ENCODE peak calls at places on chromosomes 2 and 18, in eight cellular contexts. G is psoas muscle, Q is dorsolateral prefrontal cortex, J is IMR-90, N is colonic mucosa, U is stomach, O is heart left ventricle, P is PC-9. D is an unnamed sample.

GRCh38 chr2:183126635-183127034 is 2.4 kb downstream of the NUP35 start:
- DNase-seq in G (no peak), Q (no peak), J (no peak), N (no peak), U (no peak), O (no peak), P (no peak), D (no peak)

GRCh38 chr2:71791051-71791450 is 337.7 kb downstream of the DYSF start:
- DNase-seq in G (no peak), Q (no peak), J (no peak), N (no peak), U (no peak), O (no peak), P (no peak), D (no peak)

GRCh38 chr2:23385351-23385747 is 370 bp downstream of the KLHL29 start:
- DNase-seq in G (peak), Q (no peak), J (peak), N (no peak), U (no peak), O (no peak), P (no peak), D (no peak)

GRCh38 chr2:97966545-97967215 is 29.1 kb downstream of the TMEM131 start:
- DNase-seq in G (no peak), Q (no peak), J (peak), N (peak), U (no peak), O (no peak), P (peak), D (no peak)

GRCh38 chr18:6886931-6887330 is 157.4 kb downstream of the ARHGAP28 start:
- DNase-seq in G (no peak), Q (no peak), J (no peak), N (no peak), U (no peak), O (no peak), P (no peak), D (no peak)

GRCh38 chr2:234714711-234715110 is 217.8 kb upstream of the ARL4C start:
- DNase-seq in G (no peak), Q (no peak), J (no peak), N (no peak), U (no peak), O (no peak), P (no peak), D (no peak)

GRCh38 chr2:235504459-235505200 is 10.8 kb downstream of the AGAP1 start:
- DNase-seq in G (no peak), Q (peak), J (no peak), N (no peak), U (no peak), O (no peak), P (no peak), D (no peak)

GRCh38 chr18:48193521-48194251 is 215.5 kb downstream of the ZBTB7C start:
- DNase-seq in G (no peak), Q (no peak), J (no peak), N (no peak), U (no peak), O (peak), P (no peak), D (no peak)

GRCh38 chr2:220337611-220338440 is 710.4 kb downstream of the SLC4A3 start:
- DNase-seq in G (no peak), Q (no peak), J (no peak), N (no peak), U (no peak), O (no peak), P (no peak), D (no peak)

GRCh38 chr2:68861330-68861729 is 9.9 kb downstream of the BMP10 start:
- DNase-seq in G (no peak), Q (no peak), J (no peak), N (no peak), U (no peak), O (no peak), P (no peak), D (no peak)

GRCh38 chr2:109391243-109391642 is 222.5 kb downstream of the SEPTIN10 start:
- DNase-seq in G (no peak), Q (no peak), J (no peak), N (no peak), U (no peak), O (no peak), P (no peak), D (no peak)

GRCh38 chr2:75571730-75572430 is 11.1 kb upstream of the EVA1A start:
- DNase-seq in G (no peak), Q (no peak), J (peak), N (no peak), U (no peak), O (no peak), P (peak), D (no peak)

GRCh38 chr18:56314396-56314795 is 324.0 kb downstream of the TXNL1 start:
- DNase-seq in G (no peak), Q (no peak), J (peak), N (no peak), U (no peak), O (no peak), P (no peak), D (no peak)

GRCh38 chr18:51622676-51623075 is 425.2 kb upstream of the MEX3C start:
- DNase-seq in G (no peak), Q (no peak), J (no peak), N (no peak), U (no peak), O (no peak), P (no peak), D (no peak)

GRCh38 chr2:71792926-71793761 is 339.8 kb downstream of the DYSF start:
- DNase-seq in G (no peak), Q (no peak), J (peak), N (no peak), U (no peak), O (no peak), P (peak), D (no peak)

GRCh38 chr2:30655660-30656059 is 151.6 kb downstream of the CAPN13 start:
- DNase-seq in G (no peak), Q (no peak), J (peak), N (no peak), U (no peak), O (no peak), P (no peak), D (peak)

GRCh38 chr2:145421841-145422240 is 901.9 kb upstream of the ZEB2 start:
- DNase-seq in G (no peak), Q (no peak), J (peak), N (no peak), U (no peak), O (no peak), P (no peak), D (no peak)

GRCh38 chr2:71216501-71216900 is 10.4 kb downstream of the PAIP2B start:
- DNase-seq in G (no peak), Q (no peak), J (no peak), N (no peak), U (no peak), O (no peak), P (peak), D (peak)

GRCh38 chr2:5984946-5985345 is 292.8 kb downstream of the SOX11 start:
- DNase-seq in G (no peak), Q (no peak), J (no peak), N (no peak), U (no peak), O (no peak), P (no peak), D (no peak)

GRCh38 chr2:127411609-127412370 is 6.4 kb upstream of the PROC start:
- DNase-seq in G (no peak), Q (peak), J (no peak), N (no peak), U (no peak), O (no peak), P (peak), D (no peak)

GRCh38 chr2:28869494-28870145 is 489 bp downstream of the TRMT61B start:
- DNase-seq in G (peak), Q (no peak), J (no peak), N (peak), U (no peak), O (no peak), P (no peak), D (no peak)

GRCh38 chr2:160918909-160919503 is 241.2 kb upstream of the TANK start:
- DNase-seq in G (peak), Q (peak), J (peak), N (peak), U (peak), O (peak), P (no peak), D (peak)

GRCh38 chr2:69089244-69089643 is 76.3 kb downstream of the ANTXR1 start:
- DNase-seq in G (no peak), Q (no peak), J (peak), N (no peak), U (no peak), O (no peak), P (peak), D (no peak)

GRCh38 chr18:78789850-78790249 is 189.8 kb upstream of the SALL3 start:
- DNase-seq in G (no peak), Q (no peak), J (no peak), N (no peak), U (no peak), O (no peak), P (no peak), D (no peak)

GRCh38 chr2:12107849-12108420 is 361.5 kb downstream of the LPIN1 start:
- DNase-seq in G (no peak), Q (no peak), J (peak), N (no peak), U (peak), O (no peak), P (no peak), D (no peak)

GRCh38 chr2:54212456-54212855 is 43.6 kb downstream of the TSPYL6 start:
- DNase-seq in G (no peak), Q (no peak), J (peak), N (no peak), U (no peak), O (no peak), P (peak), D (no peak)

GRCh38 chr2:42974697-42975357 is 182.4 kb upstream of the HAAO start:
- DNase-seq in G (peak), Q (peak), J (peak), N (peak), U (peak), O (peak), P (no peak), D (peak)

GRCh38 chr2:39513641-39514094 is 76.6 kb upstream of the MAP4K3 start:
- DNase-seq in G (peak), Q (peak), J (peak), N (peak), U (peak), O (peak), P (peak), D (peak)

GRCh38 chr2:15890936-15891905 is 49.1 kb upstream of the MYCN start:
- DNase-seq in G (no peak), Q (no peak), J (no peak), N (no peak), U (no peak), O (no peak), P (no peak), D (no peak)

GRCh38 chr18:5779922-5780321 is 115.4 kb downstream of the TMEM200C start:
- DNase-seq in G (no peak), Q (no peak), J (no peak), N (no peak), U (no peak), O (no peak), P (no peak), D (no peak)

GRCh38 chr2:187615364-187615763 is 61.1 kb upstream of the TFPI start:
- DNase-seq in G (no peak), Q (no peak), J (no peak), N (no peak), U (no peak), O (no peak), P (no peak), D (no peak)

GRCh38 chr2:98521266-98521665 is 76.6 kb downstream of the INPP4A start:
- DNase-seq in G (no peak), Q (no peak), J (no peak), N (no peak), U (no peak), O (no peak), P (no peak), D (no peak)

GRCh38 chr2:147365577-147365976 is 479.3 kb upstream of the ACVR2A start:
- DNase-seq in G (no peak), Q (peak), J (no peak), N (no peak), U (no peak), O (no peak), P (no peak), D (no peak)

GRCh38 chr18:32714571-32715148 is 58.2 kb downstream of the KLHL14 start:
- DNase-seq in G (no peak), Q (no peak), J (peak), N (peak), U (peak), O (peak), P (no peak), D (peak)

GRCh38 chr2:98545591-98545990 is 62.7 kb downstream of the COA5 start:
- DNase-seq in G (no peak), Q (no peak), J (no peak), N (no peak), U (no peak), O (no peak), P (no peak), D (no peak)

GRCh38 chr2:66235408-66235807 is 199.5 kb upstream of the MEIS1 start:
- DNase-seq in G (no peak), Q (no peak), J (no peak), N (no peak), U (no peak), O (no peak), P (no peak), D (no peak)

GRCh38 chr2:111618953-111619902 is 264.8 kb downstream of the ANAPC1 start:
- DNase-seq in G (no peak), Q (no peak), J (no peak), N (no peak), U (no peak), O (no peak), P (no peak), D (no peak)

GRCh38 chr2:238158018-238158806 is 558 bp upstream of the ERFE start:
- DNase-seq in G (peak), Q (no peak), J (no peak), N (no peak), U (no peak), O (peak), P (no peak), D (no peak)

GRCh38 chr18:213977-214376 is 53.9 kb downstream of the THOC1 start:
- DNase-seq in G (no peak), Q (no peak), J (no peak), N (no peak), U (no peak), O (no peak), P (no peak), D (no peak)
- H3K27ac ChIP-seq in G (no peak), Q (no peak), J (no peak), N (no peak), U (no peak), O (no peak), P (no peak), D (no peak)

DNA sequence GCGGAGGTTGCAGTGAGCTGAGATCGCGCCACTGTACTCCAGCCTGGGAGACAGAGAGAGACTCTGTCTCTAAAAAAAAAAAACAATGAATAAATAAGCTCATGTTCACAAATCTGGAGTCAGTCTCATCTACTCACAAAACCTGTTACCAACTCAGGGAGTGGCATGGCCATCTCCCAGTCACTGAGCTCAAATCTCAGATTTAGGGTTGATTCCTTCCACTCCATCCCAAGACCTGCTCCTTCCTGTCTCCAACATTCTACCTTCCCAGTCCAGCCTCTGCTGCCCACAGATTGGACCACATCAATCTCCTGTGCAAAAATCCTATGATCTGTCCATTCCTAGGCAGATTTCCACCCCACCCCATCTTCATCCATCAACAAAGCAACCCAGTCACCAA is 1.6 kb downstream of the STAT1 start:
- DNase-seq in G (no peak), Q (no peak), J (no peak), N (no peak), U (no peak), O (no peak), P (no peak), D (no peak)
- H3K4me3 ChIP-seq in G (peak), Q (no peak), J (peak), N (peak), U (peak), O (peak), P (peak), D (peak)

GRCh38 chr2:17976871-17977746 is 98.6 kb downstream of the KCNS3 start:
- DNase-seq in G (peak), Q (no peak), J (peak), N (no peak), U (no peak), O (peak), P (peak), D (peak)
- H3K27ac ChIP-seq in G (peak), Q (no peak), J (peak), N (no peak), U (peak), O (peak), P (peak), D (peak)

DNA sequence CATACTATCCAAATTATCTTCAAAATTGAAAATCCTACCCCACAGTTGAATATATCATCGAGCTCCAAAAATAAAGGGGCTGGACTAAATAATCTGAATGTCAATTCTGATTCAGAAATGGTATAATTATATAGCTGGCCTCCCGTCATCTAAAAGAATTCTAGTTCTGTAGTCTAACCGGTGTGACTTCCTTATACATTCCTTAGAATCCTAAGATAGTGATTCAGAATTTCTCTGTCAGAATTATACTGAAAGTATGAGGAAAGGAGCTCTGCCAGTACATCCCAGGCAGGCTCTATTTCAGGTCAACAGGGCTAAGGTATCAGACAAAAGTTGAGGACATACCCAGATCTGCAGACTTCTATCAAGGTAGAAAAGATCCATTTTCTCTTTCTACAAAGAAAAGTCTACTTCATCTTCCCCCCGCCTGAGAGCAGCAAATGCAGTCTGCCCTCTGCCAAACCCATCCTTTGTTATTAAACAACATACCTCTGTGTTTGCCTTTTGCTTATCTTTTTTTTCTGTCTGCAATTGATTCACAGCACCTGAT is 128.5 kb downstream of the METTL4 start:
- DNase-seq in G (no peak), Q (no peak), J (peak), N (no peak), U (no peak), O (no peak), P (peak), D (no peak)
- H3K4me3 ChIP-seq in G (no peak), Q (no peak), J (no peak), N (no peak), U (no peak), O (no peak), P (no peak), D (no peak)

GRCh38 chr2:9740382-9741040 is 102.8 kb upstream of the TAF1B start:
- DNase-seq in G (no peak), Q (no peak), J (no peak), N (no peak), U (no peak), O (no peak), P (peak), D (no peak)

GRCh38 chr2:9739508-9739907 is 103.8 kb upstream of the TAF1B start:
- DNase-seq in G (peak), Q (no peak), J (no peak), N (peak), U (peak), O (peak), P (no peak), D (no peak)

GRCh38 chr2:9737053-9737875 is 106.0 kb upstream of the TAF1B start:
- DNase-seq in G (no peak), Q (no peak), J (peak), N (no peak), U (no peak), O (no peak), P (no peak), D (no peak)

GRCh38 chr2:9738062-9738717 is 105.1 kb upstream of the TAF1B start:
- DNase-seq in G (no peak), Q (no peak), J (no peak), N (no peak), U (no peak), O (no peak), P (no peak), D (no peak)

GRCh38 chr2:9738718-9739496 is 104.4 kb upstream of the TAF1B start:
- DNase-seq in G (no peak), Q (no peak), J (no peak), N (peak), U (no peak), O (peak), P (no peak), D (no peak)
- H3K27ac ChIP-seq in G (peak), Q (no peak), J (no peak), N (peak), U (peak), O (peak), P (no peak), D (peak)

DNA sequence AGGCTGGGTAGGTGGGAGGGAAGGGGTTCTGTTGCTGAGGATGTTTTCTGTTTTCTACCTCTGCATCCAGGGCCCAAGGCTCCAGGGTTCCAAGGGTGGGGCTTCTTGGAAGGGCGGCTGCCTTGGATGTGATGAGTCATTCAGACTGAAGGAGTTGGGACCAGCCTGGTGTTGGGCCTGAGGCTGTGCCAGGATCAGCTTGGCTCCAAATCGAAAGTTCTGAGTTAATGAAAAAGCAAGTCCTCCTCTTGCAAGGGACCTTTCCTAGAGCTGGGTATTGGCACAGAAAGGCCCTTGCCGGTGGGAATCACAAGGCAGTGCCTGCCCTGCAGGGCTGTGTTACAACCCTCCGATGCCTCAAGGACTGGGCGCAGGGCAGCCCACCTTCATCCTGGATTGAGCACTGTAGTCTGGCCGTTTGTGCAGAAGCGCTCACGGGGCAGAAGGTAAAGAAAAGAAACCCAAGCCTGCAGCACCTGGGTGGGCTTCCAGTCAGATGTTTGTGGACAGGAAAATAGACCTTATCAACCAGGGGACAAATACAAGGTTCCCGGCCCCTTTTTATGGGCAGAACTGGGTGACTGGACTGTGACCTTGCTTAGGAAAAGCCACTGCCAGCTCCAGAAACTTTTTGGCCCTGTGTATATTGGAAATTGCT is 52.5 kb upstream of the MCFD2 start:
- DNase-seq in G (peak), Q (no peak), J (peak), N (peak), U (peak), O (no peak), P (peak), D (peak)
- H3K4me3 ChIP-seq in G (peak), Q (no peak), J (no peak), N (no peak), U (no peak), O (no peak), P (peak), D (no peak)

GRCh38 chr2:11102956-11103860 is 52.1 kb upstream of the SLC66A3 start:
- DNase-seq in G (no peak), Q (no peak), J (no peak), N (no peak), U (no peak), O (no peak), P (no peak), D (no peak)
- H3K27ac ChIP-seq in G (no peak), Q (no peak), J (no peak), N (no peak), U (no peak), O (no peak), P (no peak), D (no peak)

GRCh38 chr2:45128580-45128997 is 119.3 kb upstream of the SIX2 start:
- DNase-seq in G (peak), Q (no peak), J (peak), N (no peak), U (no peak), O (peak), P (peak), D (no peak)
- H3K4me3 ChIP-seq in G (no peak), Q (no peak), J (no peak), N (no peak), U (no peak), O (no peak), P (no peak), D (no peak)

GRCh38 chr2:46381263-46381849 is 84.1 kb downstream of the EPAS1 start:
- DNase-seq in G (no peak), Q (no peak), J (peak), N (no peak), U (no peak), O (no peak), P (no peak), D (no peak)
- H3K27ac ChIP-seq in G (no peak), Q (no peak), J (no peak), N (no peak), U (no peak), O (no peak), P (no peak), D (no peak)

D was measured in lung.